ENCODE peak calls at places on chromosomes 4 and X, in five cellular contexts. One of them, this sample, is unnamed.

GRCh38 chr4:107183155-107183774 is 147.2 kb upstream of the DKK2 start:
- DNase-seq in endothelial cell: peak; percentile 41
- DNase-seq in glutamatergic neuron: no peak
- DNase-seq in Caco-2: peak; percentile 57
- DNase-seq in fibroblast of pulmonary artery: peak; percentile 76
- DNase-seq in this sample: peak; percentile 20

GRCh38 chrX:30576881-30577280 is 685 bp downstream of the TASL start:
- DNase-seq in endothelial cell: no peak
- DNase-seq in glutamatergic neuron: no peak
- DNase-seq in Caco-2: no peak
- DNase-seq in fibroblast of pulmonary artery: no peak
- DNase-seq in this sample: no peak

GRCh38 chrX:25523574-25523973 is 507.8 kb upstream of the ARX start:
- DNase-seq in endothelial cell: peak; percentile 40
- DNase-seq in glutamatergic neuron: peak; percentile 18
- DNase-seq in Caco-2: peak; percentile 45
- DNase-seq in fibroblast of pulmonary artery: peak; percentile 75
- DNase-seq in this sample: no peak

GRCh38 chr4:8163436-8164193 is 5.0 kb upstream of the ABLIM2 start:
- DNase-seq in endothelial cell: no peak
- DNase-seq in glutamatergic neuron: no peak
- DNase-seq in Caco-2: no peak
- DNase-seq in fibroblast of pulmonary artery: no peak
- DNase-seq in this sample: no peak

GRCh38 chr4:165462009-165462408 is 83.2 kb downstream of the CPE start:
- DNase-seq in endothelial cell: no peak
- DNase-seq in glutamatergic neuron: no peak
- DNase-seq in Caco-2: no peak
- DNase-seq in fibroblast of pulmonary artery: no peak
- DNase-seq in this sample: no peak

GRCh38 chr4:108149588-108150380 is 18.9 kb downstream of the LEF1 start:
- DNase-seq in endothelial cell: no peak
- DNase-seq in glutamatergic neuron: no peak
- DNase-seq in Caco-2: no peak
- DNase-seq in fibroblast of pulmonary artery: no peak
- DNase-seq in this sample: no peak

GRCh38 chr4:185079271-185079905 is 61.1 kb downstream of the HELT start:
- DNase-seq in endothelial cell: no peak
- DNase-seq in glutamatergic neuron: no peak
- DNase-seq in Caco-2: no peak
- DNase-seq in fibroblast of pulmonary artery: peak; percentile 2
- DNase-seq in this sample: no peak

GRCh38 chr4:100869266-100869665 is 351.4 kb upstream of the EMCN start:
- DNase-seq in endothelial cell: no peak
- DNase-seq in glutamatergic neuron: no peak
- DNase-seq in Caco-2: no peak
- DNase-seq in fibroblast of pulmonary artery: no peak
- DNase-seq in this sample: no peak

GRCh38 chr4:28879178-28879577 is 1841.0 kb upstream of the PCDH7 start:
- DNase-seq in endothelial cell: no peak
- DNase-seq in glutamatergic neuron: no peak
- DNase-seq in Caco-2: no peak
- DNase-seq in fibroblast of pulmonary artery: peak; percentile 3
- DNase-seq in this sample: no peak

GRCh38 chr4:39096847-39097246 is 34.8 kb downstream of the KLHL5 start:
- DNase-seq in endothelial cell: no peak
- DNase-seq in glutamatergic neuron: no peak
- DNase-seq in Caco-2: no peak
- DNase-seq in fibroblast of pulmonary artery: no peak
- DNase-seq in this sample: no peak

GRCh38 chrX:2955281-2955680 is 26.1 kb upstream of the ARSD start:
- DNase-seq in endothelial cell: no peak
- DNase-seq in glutamatergic neuron: no peak
- DNase-seq in Caco-2: no peak
- DNase-seq in fibroblast of pulmonary artery: no peak
- DNase-seq in this sample: no peak

GRCh38 chr4:126583509-126583908 is 1049.2 kb upstream of the INTU start:
- DNase-seq in endothelial cell: peak; percentile 47
- DNase-seq in glutamatergic neuron: no peak
- DNase-seq in Caco-2: peak; percentile 16
- DNase-seq in fibroblast of pulmonary artery: peak; percentile 52
- DNase-seq in this sample: no peak

GRCh38 chr4:181541396-181541795 is 701.8 kb upstream of the TENM3 start:
- DNase-seq in endothelial cell: no peak
- DNase-seq in glutamatergic neuron: no peak
- DNase-seq in Caco-2: no peak
- DNase-seq in fibroblast of pulmonary artery: peak; percentile 61
- DNase-seq in this sample: no peak

GRCh38 chr4:149499726-149500125 is 315.9 kb downstream of the IQCM start:
- DNase-seq in endothelial cell: no peak
- DNase-seq in glutamatergic neuron: no peak
- DNase-seq in Caco-2: no peak
- DNase-seq in fibroblast of pulmonary artery: no peak
- DNase-seq in this sample: no peak

GRCh38 chr4:3374011-3374645 is 67.6 kb upstream of the HGFAC start:
- DNase-seq in endothelial cell: no peak
- DNase-seq in glutamatergic neuron: no peak
- DNase-seq in Caco-2: no peak
- DNase-seq in fibroblast of pulmonary artery: no peak
- DNase-seq in this sample: no peak

GRCh38 chrX:33465137-33465536 is 253.8 kb upstream of the DMD start:
- DNase-seq in endothelial cell: no peak
- DNase-seq in glutamatergic neuron: no peak
- DNase-seq in Caco-2: no peak
- DNase-seq in fibroblast of pulmonary artery: no peak
- DNase-seq in this sample: no peak

GRCh38 chrX:81414630-81415029 is 212.7 kb downstream of the SH3BGRL start:
- DNase-seq in endothelial cell: no peak
- DNase-seq in glutamatergic neuron: no peak
- DNase-seq in Caco-2: no peak
- DNase-seq in fibroblast of pulmonary artery: peak; percentile 0
- DNase-seq in this sample: no peak

GRCh38 chr4:102500371-102501175 is 586 bp upstream of the NFKB1 start:
- DNase-seq in endothelial cell: no peak
- DNase-seq in glutamatergic neuron: peak; percentile 49
- DNase-seq in Caco-2: peak; percentile 25
- DNase-seq in fibroblast of pulmonary artery: peak; percentile 53
- DNase-seq in this sample: peak; percentile 23

GRCh38 chr4:8586246-8586645 is 6.1 kb downstream of the GPR78 start:
- DNase-seq in endothelial cell: no peak
- DNase-seq in glutamatergic neuron: no peak
- DNase-seq in Caco-2: no peak
- DNase-seq in fibroblast of pulmonary artery: no peak
- DNase-seq in this sample: no peak

GRCh38 chr4:137032242-137032641 is 500.1 kb downstream of the PCDH18 start:
- DNase-seq in endothelial cell: no peak
- DNase-seq in glutamatergic neuron: peak; percentile 31
- DNase-seq in Caco-2: no peak
- DNase-seq in fibroblast of pulmonary artery: peak; percentile 4
- DNase-seq in this sample: no peak

GRCh38 chr4:77994194-77994721 is 62.9 kb upstream of the FRAS1 start:
- DNase-seq in endothelial cell: peak; percentile 62
- DNase-seq in glutamatergic neuron: no peak
- DNase-seq in Caco-2: peak; percentile 77
- DNase-seq in fibroblast of pulmonary artery: peak; percentile 78
- DNase-seq in this sample: peak; percentile 10

GRCh38 chr4:128403586-128403985 is 116.0 kb upstream of the PGRMC2 start:
- DNase-seq in endothelial cell: no peak
- DNase-seq in glutamatergic neuron: no peak
- DNase-seq in Caco-2: no peak
- DNase-seq in fibroblast of pulmonary artery: no peak
- DNase-seq in this sample: no peak

GRCh38 chr4:101331017-101331416 is 16.3 kb downstream of the PPP3CA start:
- DNase-seq in endothelial cell: no peak
- DNase-seq in glutamatergic neuron: no peak
- DNase-seq in Caco-2: no peak
- DNase-seq in fibroblast of pulmonary artery: no peak
- DNase-seq in this sample: no peak

GRCh38 chr4:37567781-37568180 is 118.4 kb downstream of the RELL1 start:
- DNase-seq in endothelial cell: no peak
- DNase-seq in glutamatergic neuron: no peak
- DNase-seq in Caco-2: no peak
- DNase-seq in fibroblast of pulmonary artery: peak; percentile 62
- DNase-seq in this sample: no peak

GRCh38 chrX:140709421-140709846 is at the start of gene LINC00632:
- DNase-seq in endothelial cell: no peak
- DNase-seq in glutamatergic neuron: peak; percentile 18
- DNase-seq in Caco-2: no peak
- DNase-seq in fibroblast of pulmonary artery: no peak
- DNase-seq in this sample: no peak

GRCh38 chrX:68183612-68184214 is 249.6 kb downstream of the OPHN1 start:
- DNase-seq in endothelial cell: no peak
- DNase-seq in glutamatergic neuron: no peak
- DNase-seq in Caco-2: peak; percentile 30
- DNase-seq in fibroblast of pulmonary artery: peak; percentile 54
- DNase-seq in this sample: no peak

GRCh38 chrX:1661048-1661921 is 46.4 kb downstream of the ASMT start:
- DNase-seq in endothelial cell: no peak
- DNase-seq in glutamatergic neuron: peak; percentile 79
- DNase-seq in Caco-2: no peak
- DNase-seq in fibroblast of pulmonary artery: no peak
- DNase-seq in this sample: no peak

DNA sequence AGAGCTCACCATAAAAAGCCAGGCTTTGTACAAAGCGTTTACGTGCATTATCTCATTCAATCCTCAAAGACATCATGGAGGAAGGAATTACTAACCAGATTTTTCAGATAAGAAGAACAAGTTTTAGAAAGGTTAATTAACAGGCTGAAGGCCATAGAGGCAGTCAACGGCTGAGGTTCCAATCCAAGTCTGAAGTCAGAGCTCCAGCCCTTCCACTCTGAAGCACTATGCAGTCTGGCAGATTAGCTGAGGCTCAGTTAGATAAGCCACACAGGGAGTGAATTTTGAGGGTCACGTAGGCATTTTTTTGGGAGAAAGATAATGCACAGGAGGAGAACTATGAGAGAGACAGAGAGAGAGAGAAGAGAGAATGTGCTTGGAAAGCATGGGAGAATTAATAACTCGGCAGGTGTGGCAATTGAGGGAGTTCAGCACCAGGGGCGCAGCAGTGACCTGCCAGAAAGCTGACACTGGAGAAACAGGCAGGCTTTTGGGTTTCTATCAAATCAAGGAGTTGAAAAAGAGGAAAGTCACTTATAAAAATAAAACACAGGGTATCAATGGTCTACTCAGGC is 116.5 kb upstream of the NAP1L5 start:
- DNase-seq in endothelial cell: no peak
- DNase-seq in glutamatergic neuron: no peak
- DNase-seq in Caco-2: no peak
- DNase-seq in fibroblast of pulmonary artery: no peak
- DNase-seq in this sample: no peak
- TF ChIP-seq CTCF in endothelial cell: no peak
- TF ChIP-seq CTCF in glutamatergic neuron: no peak
- TF ChIP-seq CTCF in Caco-2: no peak
- TF ChIP-seq CTCF in fibroblast of pulmonary artery: no peak
- TF ChIP-seq CTCF in this sample: no peak

DNA sequence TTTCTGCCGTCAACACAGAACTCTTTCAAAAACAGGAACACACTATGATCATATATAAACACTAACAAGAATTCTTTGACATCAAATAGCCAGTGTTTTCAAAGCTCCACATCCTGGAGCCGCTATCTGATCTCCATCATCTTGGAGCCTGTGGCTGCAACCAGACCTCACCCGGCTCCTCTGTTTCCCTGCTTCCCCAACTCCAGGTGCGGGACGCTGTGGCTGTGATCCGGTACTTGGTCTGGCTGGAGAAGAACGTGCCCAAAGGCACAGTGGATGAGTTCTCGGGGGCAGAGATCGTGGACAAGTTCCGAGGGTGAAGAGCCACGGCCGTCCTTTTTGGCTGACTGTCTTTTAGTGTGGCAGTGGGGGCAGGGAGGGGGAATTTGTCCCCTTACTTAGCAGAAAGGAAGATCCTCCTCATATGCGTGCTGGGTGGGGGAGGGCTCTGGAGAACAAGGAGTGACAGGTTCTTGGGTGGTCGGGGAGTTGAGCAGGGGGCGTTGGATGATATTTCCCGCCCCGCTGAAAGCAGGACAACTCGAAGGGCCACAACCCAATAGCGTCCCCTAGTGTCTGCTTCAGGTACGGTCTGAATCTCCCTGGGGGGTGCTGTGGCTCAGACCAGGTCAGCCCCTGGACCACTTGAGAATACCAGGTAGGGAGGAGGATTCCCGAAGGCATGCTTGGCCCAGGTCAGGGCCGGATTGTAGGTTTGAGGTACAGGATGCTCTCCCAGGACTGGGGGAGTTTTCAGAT is 15.7 kb downstream of the XPNPEP2 start:
- DNase-seq in endothelial cell: peak; percentile 14
- DNase-seq in glutamatergic neuron: no peak
- DNase-seq in Caco-2: no peak
- DNase-seq in fibroblast of pulmonary artery: no peak
- DNase-seq in this sample: no peak
- TF ChIP-seq CTCF in endothelial cell: peak; percentile 45
- TF ChIP-seq CTCF in glutamatergic neuron: no peak
- TF ChIP-seq CTCF in Caco-2: no peak
- TF ChIP-seq CTCF in fibroblast of pulmonary artery: peak; percentile 18
- TF ChIP-seq CTCF in this sample: peak; percentile 26

DNA sequence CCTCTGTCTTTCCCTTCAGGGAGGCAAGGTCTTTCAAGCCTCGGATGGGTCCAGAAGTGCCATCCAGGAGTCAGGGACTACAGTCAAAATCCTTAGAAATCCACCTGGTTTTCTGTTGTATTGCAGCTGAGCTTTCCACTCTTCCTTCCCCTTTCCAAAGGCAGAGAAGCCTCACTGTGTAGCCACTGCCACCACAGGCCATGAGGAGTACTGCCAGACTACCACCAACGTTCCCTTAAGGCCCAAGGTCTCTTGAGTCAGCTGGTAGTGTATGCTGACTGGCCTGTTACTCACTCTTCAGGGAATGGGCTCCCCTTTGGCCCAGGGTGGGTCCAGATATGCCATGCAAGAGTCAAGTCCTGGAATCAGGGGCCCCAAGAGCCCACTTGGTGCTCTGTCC is 1454.1 kb downstream of the PCDH19 start:
- DNase-seq in endothelial cell: no peak
- DNase-seq in glutamatergic neuron: no peak
- DNase-seq in Caco-2: no peak
- DNase-seq in fibroblast of pulmonary artery: no peak
- DNase-seq in this sample: no peak
- TF ChIP-seq CTCF in endothelial cell: no peak
- TF ChIP-seq CTCF in glutamatergic neuron: no peak
- TF ChIP-seq CTCF in Caco-2: no peak
- TF ChIP-seq CTCF in fibroblast of pulmonary artery: no peak
- TF ChIP-seq CTCF in this sample: no peak

DNA sequence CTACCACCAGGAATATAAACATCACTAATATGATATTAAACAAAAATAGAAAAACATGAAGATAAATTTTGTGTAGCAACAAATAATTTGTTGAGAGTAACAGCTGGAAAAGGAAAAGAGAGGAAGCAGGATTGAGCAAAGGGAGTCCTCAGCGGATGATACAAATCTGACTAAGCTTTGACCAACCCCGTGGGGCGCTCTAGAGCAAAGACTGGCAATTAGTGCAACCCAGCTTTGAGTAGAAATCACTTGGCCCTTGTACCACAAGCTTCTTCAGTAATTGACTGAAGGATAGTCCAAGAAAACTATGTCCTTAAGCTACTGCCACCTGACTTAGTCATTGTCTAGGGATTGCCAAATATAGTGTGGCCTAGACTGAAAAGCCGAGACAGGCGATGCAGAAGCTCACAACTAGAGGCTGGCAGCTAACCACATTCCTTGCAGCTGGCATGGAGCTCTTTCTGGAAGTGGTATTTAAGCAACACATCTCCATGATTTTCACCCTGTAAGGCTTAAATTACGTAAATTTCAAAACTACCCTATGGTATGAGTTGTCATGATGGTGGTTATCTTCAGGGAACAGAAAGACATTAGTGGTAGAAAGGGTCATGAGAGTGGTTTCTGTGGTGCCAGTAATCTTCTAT is 396.0 kb downstream of the PDGFC start:
- DNase-seq in endothelial cell: no peak
- DNase-seq in glutamatergic neuron: no peak
- DNase-seq in Caco-2: no peak
- DNase-seq in fibroblast of pulmonary artery: peak; percentile 44
- DNase-seq in this sample: no peak
- TF ChIP-seq CTCF in endothelial cell: no peak
- TF ChIP-seq CTCF in glutamatergic neuron: no peak
- TF ChIP-seq CTCF in Caco-2: no peak
- TF ChIP-seq CTCF in fibroblast of pulmonary artery: no peak
- TF ChIP-seq CTCF in this sample: no peak